ENCODE peak calls at places on chromosomes 7 and 10, in nine cellular contexts. Z is left cardiac atrium, Q is transverse colon, J is iris pigment epithelial cell, B is Caco-2, N is neural crest cell, L is epithelial cell of prostate, X is astrocyte of the spinal cord, G is renal cortical epithelial cell. I is an unnamed sample.
A peak's percentile ranks its signal among the peaks of the same experiment; 100 is the strongest.

GRCh38 chr10:70296406-70296899 is 12.6 kb upstream of the NPFFR1 start:
- DNase-seq in L (peak; percentile 31), Z (peak; percentile 93), N (no peak), Q (peak; percentile 66), G (peak; percentile 65), X (peak; percentile 84), J (peak; percentile 84), B (no peak), I (peak; percentile 47)

GRCh38 chr7:131649003-131649541 is 92.6 kb upstream of the PODXL start:
- DNase-seq in X (no peak), N (no peak), Q (no peak), B (peak; percentile 72), G (no peak), Z (no peak), J (no peak), L (no peak), I (no peak)

GRCh38 chr10:79347894-79348639 is 798 bp downstream of the PPIF start:
- DNase-seq in Z (peak; percentile 85), Q (peak; percentile 86), J (peak; percentile 85), G (peak; percentile 43), N (no peak), B (no peak), X (peak; percentile 68), L (no peak), I (peak; percentile 51)

GRCh38 chr7:146405737-146406136 is 289.1 kb downstream of the CNTNAP2 start:
- DNase-seq in B (no peak), Q (no peak), X (no peak), L (no peak), Z (no peak), N (no peak), G (no peak), J (no peak), I (no peak)

GRCh38 chr7:39260279-39260844 is 282.7 kb downstream of the POU6F2 start:
- DNase-seq in N (no peak), Q (no peak), J (no peak), L (no peak), B (no peak), X (no peak), Z (no peak), G (no peak), I (no peak)

GRCh38 chr7:130894146-130895005 is 160.4 kb upstream of the KLF14 start:
- DNase-seq in Q (no peak), N (no peak), J (peak; percentile 77), B (no peak), Z (peak; percentile 64), L (no peak), X (peak; percentile 87), G (peak; percentile 91), I (no peak)

GRCh38 chr10:12531305-12531738 is 182.0 kb downstream of the CAMK1D start:
- DNase-seq in X (no peak), L (no peak), J (no peak), B (peak; percentile 8), Z (peak; percentile 57), G (no peak), N (no peak), Q (peak; percentile 29), I (peak; percentile 52)

GRCh38 chr7:5339949-5340348 is 57.2 kb downstream of the SLC29A4 start:
- DNase-seq in J (no peak), Q (no peak), X (no peak), G (no peak), N (no peak), B (no peak), Z (no peak), L (no peak), I (no peak)

GRCh38 chr10:3172081-3172445 is 519 bp downstream of the PITRM1 start:
- DNase-seq in J (peak; percentile 73), Q (peak; percentile 31), X (peak; percentile 84), B (peak; percentile 30), Z (no peak), G (peak; percentile 66), N (no peak), L (no peak), I (peak; percentile 67)

I was measured in brain microvascular endothelial cell.